ENCODE peak calls at places on chromosomes 16 and 17, in nine cellular contexts. One of them, this sample, is unnamed.

GRCh38 chr17:27530791-27531391 is 74.6 kb downstream of the KSR1 start:
- DNase-seq in GOT3: no peak
- DNase-seq in posterior cingulate gyrus: no peak
- DNase-seq in HEK293T: no peak
- DNase-seq in EH: no peak
- DNase-seq in activated T-cell treated with anti-CD3 and anti-CD28 coated beads for 1 hour: no peak
- DNase-seq in T-helper 9 cell: no peak
- DNase-seq in epithelial cell of esophagus: no peak
- DNase-seq in naive B cell: no peak
- DNase-seq in this sample: no peak

GRCh38 chr16:78257376-78257728 is 157.9 kb downstream of the WWOX start:
- DNase-seq in naive B cell: no peak
- DNase-seq in posterior cingulate gyrus: no peak
- DNase-seq in EH: no peak
- DNase-seq in GOT3: no peak
- DNase-seq in T-helper 9 cell: no peak
- DNase-seq in activated T-cell treated with anti-CD3 and anti-CD28 coated beads for 1 hour: no peak
- DNase-seq in epithelial cell of esophagus: no peak
- DNase-seq in HEK293T: peak
- DNase-seq in this sample: no peak

GRCh38 chr17:72839086-72839728 is 253.3 kb downstream of the SLC39A11 start:
- DNase-seq in GOT3: no peak
- DNase-seq in EH: peak
- DNase-seq in epithelial cell of esophagus: no peak
- DNase-seq in activated T-cell treated with anti-CD3 and anti-CD28 coated beads for 1 hour: no peak
- DNase-seq in HEK293T: no peak
- DNase-seq in naive B cell: no peak
- DNase-seq in posterior cingulate gyrus: no peak
- DNase-seq in T-helper 9 cell: no peak
- DNase-seq in this sample: no peak

GRCh38 chr17:77110006-77110374 is 30.8 kb upstream of the SEC14L1 start:
- DNase-seq in epithelial cell of esophagus: no peak
- DNase-seq in T-helper 9 cell: no peak
- DNase-seq in posterior cingulate gyrus: no peak
- DNase-seq in HEK293T: no peak
- DNase-seq in GOT3: no peak
- DNase-seq in EH: peak
- DNase-seq in naive B cell: no peak
- DNase-seq in activated T-cell treated with anti-CD3 and anti-CD28 coated beads for 1 hour: no peak
- DNase-seq in this sample: no peak

GRCh38 chr17:78922876-78923498 is 2.2 kb downstream of the TIMP2 start:
- DNase-seq in posterior cingulate gyrus: no peak
- DNase-seq in activated T-cell treated with anti-CD3 and anti-CD28 coated beads for 1 hour: no peak
- DNase-seq in EH: no peak
- DNase-seq in epithelial cell of esophagus: no peak
- DNase-seq in GOT3: no peak
- DNase-seq in naive B cell: no peak
- DNase-seq in T-helper 9 cell: no peak
- DNase-seq in HEK293T: no peak
- DNase-seq in this sample: no peak

GRCh38 chr17:76561799-76562268 is 22.0 kb downstream of the PRCD start:
- DNase-seq in EH: peak
- DNase-seq in epithelial cell of esophagus: no peak
- DNase-seq in HEK293T: no peak
- DNase-seq in T-helper 9 cell: no peak
- DNase-seq in posterior cingulate gyrus: no peak
- DNase-seq in GOT3: no peak
- DNase-seq in naive B cell: no peak
- DNase-seq in activated T-cell treated with anti-CD3 and anti-CD28 coated beads for 1 hour: no peak
- DNase-seq in this sample: no peak

GRCh38 chr17:6346387-6346786 is 88.5 kb downstream of the AIPL1 start:
- DNase-seq in activated T-cell treated with anti-CD3 and anti-CD28 coated beads for 1 hour: no peak
- DNase-seq in posterior cingulate gyrus: no peak
- DNase-seq in GOT3: no peak
- DNase-seq in epithelial cell of esophagus: no peak
- DNase-seq in EH: no peak
- DNase-seq in naive B cell: no peak
- DNase-seq in T-helper 9 cell: no peak
- DNase-seq in HEK293T: no peak
- DNase-seq in this sample: no peak

GRCh38 chr16:2023098-2023925 is 3.4 kb upstream of the NHERF2 start:
- DNase-seq in activated T-cell treated with anti-CD3 and anti-CD28 coated beads for 1 hour: peak
- DNase-seq in HEK293T: peak
- DNase-seq in naive B cell: peak
- DNase-seq in T-helper 9 cell: peak
- DNase-seq in epithelial cell of esophagus: peak
- DNase-seq in EH: peak
- DNase-seq in posterior cingulate gyrus: peak
- DNase-seq in GOT3: peak
- DNase-seq in this sample: peak

GRCh38 chr16:69112285-69113129 is 7.1 kb downstream of the HAS3 start:
- DNase-seq in naive B cell: no peak
- DNase-seq in epithelial cell of esophagus: peak
- DNase-seq in EH: peak
- DNase-seq in activated T-cell treated with anti-CD3 and anti-CD28 coated beads for 1 hour: no peak
- DNase-seq in T-helper 9 cell: peak
- DNase-seq in GOT3: no peak
- DNase-seq in posterior cingulate gyrus: no peak
- DNase-seq in HEK293T: peak
- DNase-seq in this sample: peak

GRCh38 chr17:77327566-77328463 is 187.0 kb downstream of the SEC14L1 start:
- DNase-seq in naive B cell: no peak
- DNase-seq in EH: no peak
- DNase-seq in GOT3: no peak
- DNase-seq in activated T-cell treated with anti-CD3 and anti-CD28 coated beads for 1 hour: no peak
- DNase-seq in T-helper 9 cell: no peak
- DNase-seq in posterior cingulate gyrus: no peak
- DNase-seq in HEK293T: no peak
- DNase-seq in epithelial cell of esophagus: no peak
- DNase-seq in this sample: no peak

GRCh38 chr17:28878981-28879380 is 18.6 kb downstream of the FLOT2 start:
- DNase-seq in T-helper 9 cell: no peak
- DNase-seq in posterior cingulate gyrus: no peak
- DNase-seq in GOT3: no peak
- DNase-seq in HEK293T: peak
- DNase-seq in naive B cell: no peak
- DNase-seq in EH: peak
- DNase-seq in activated T-cell treated with anti-CD3 and anti-CD28 coated beads for 1 hour: no peak
- DNase-seq in epithelial cell of esophagus: peak
- DNase-seq in this sample: no peak

GRCh38 chr16:56866955-56867830 is 2.2 kb downstream of the SLC12A3 start:
- DNase-seq in T-helper 9 cell: peak
- DNase-seq in GOT3: no peak
- DNase-seq in naive B cell: peak
- DNase-seq in posterior cingulate gyrus: no peak
- DNase-seq in EH: peak
- DNase-seq in epithelial cell of esophagus: peak
- DNase-seq in activated T-cell treated with anti-CD3 and anti-CD28 coated beads for 1 hour: no peak
- DNase-seq in HEK293T: peak
- DNase-seq in this sample: peak

This sample was measured in progenitor cell of endocrine pancreas.